ENCODE peak calls at places on chromosomes 5 and 9, in seven cellular contexts. A, K, D, I, U, C and M are unnamed samples.

GRCh38 chr9:93580654-93581380 is 4.4 kb downstream of the PHF2 start:
- DNase-seq in I (no peak), C (no peak), K (no peak), U (no peak), D (no peak), A (no peak), M (no peak)

GRCh38 chr9:136596630-136597031 is 50.8 kb upstream of the NOTCH1 start:
- DNase-seq in U (no peak), D (no peak), C (no peak), I (no peak), K (no peak), A (no peak), M (no peak)

GRCh38 chr9:112029921-112030444 is 133.4 kb downstream of the UGCG start:
- DNase-seq in K (no peak), C (no peak), I (peak), U (no peak), A (no peak), D (no peak), M (no peak)

GRCh38 chr9:84667571-84668203 is 1.8 kb upstream of the NTRK2 start:
- DNase-seq in K (peak), A (no peak), D (peak), U (no peak), I (no peak), C (no peak), M (peak)

GRCh38 chr9:137497921-137498719 is 39.0 kb upstream of the NSMF start:
- DNase-seq in K (no peak), I (no peak), D (no peak), A (no peak), U (no peak), C (no peak), M (no peak)

GRCh38 chr5:34598177-34598794 is 57.8 kb upstream of the RAI14 start:
- DNase-seq in I (no peak), C (no peak), U (no peak), D (peak), K (no peak), A (no peak), M (no peak)

GRCh38 chr5:73370620-73371583 is 77.7 kb downstream of the FOXD1 start:
- DNase-seq in I (no peak), A (no peak), K (no peak), C (no peak), D (peak), U (no peak), M (no peak)

GRCh38 chr9:89892053-89892419 is 287.2 kb downstream of the GADD45G start:
- DNase-seq in U (no peak), I (no peak), C (no peak), D (no peak), A (no peak), K (no peak), M (no peak)

GRCh38 chr5:123659006-123659405 is 147.0 kb downstream of the CSNK1G3 start:
- DNase-seq in A (no peak), D (peak), C (no peak), U (no peak), I (no peak), K (no peak), M (no peak)

GRCh38 chr5:168734119-168734518 is 155.0 kb upstream of the PANK3 start:
- DNase-seq in I (no peak), U (no peak), A (no peak), D (no peak), C (no peak), K (peak), M (no peak)

GRCh38 chr5:156411131-156411727 is 84.3 kb downstream of the SGCD start:
- DNase-seq in I (no peak), A (no peak), U (no peak), C (no peak), K (no peak), D (no peak), M (no peak)

GRCh38 chr9:2727966-2728613 is 10.8 kb downstream of the KCNV2 start:
- DNase-seq in C (no peak), I (no peak), K (peak), A (peak), U (no peak), D (peak), M (no peak)

GRCh38 chr5:133969654-133970324 is 1.4 kb upstream of the C5orf15 start:
- DNase-seq in D (no peak), K (no peak), A (peak), C (no peak), I (no peak), U (no peak), M (no peak)

GRCh38 chr5:133968057-133968993 is at the start of gene C5orf15:
- DNase-seq in A (peak), K (peak), U (peak), D (peak), I (peak), C (peak), M (peak)

GRCh38 chr5:133966090-133966489 is 2.3 kb downstream of the C5orf15 start:
- DNase-seq in U (no peak), C (no peak), I (no peak), A (no peak), D (no peak), K (no peak), M (no peak)

GRCh38 chr5:133967715-133968056 is 739 bp downstream of the C5orf15 start:
- DNase-seq in D (no peak), A (no peak), U (peak), I (no peak), C (no peak), K (peak), M (peak)

GRCh38 chr5:133967124-133967523 is 1.3 kb downstream of the C5orf15 start:
- DNase-seq in I (no peak), U (no peak), C (no peak), D (no peak), A (no peak), K (no peak), M (no peak)
- H3K27ac ChIP-seq in I (no peak), U (peak), C (peak), D (peak), A (no peak), K (peak), M (peak)

DNA sequence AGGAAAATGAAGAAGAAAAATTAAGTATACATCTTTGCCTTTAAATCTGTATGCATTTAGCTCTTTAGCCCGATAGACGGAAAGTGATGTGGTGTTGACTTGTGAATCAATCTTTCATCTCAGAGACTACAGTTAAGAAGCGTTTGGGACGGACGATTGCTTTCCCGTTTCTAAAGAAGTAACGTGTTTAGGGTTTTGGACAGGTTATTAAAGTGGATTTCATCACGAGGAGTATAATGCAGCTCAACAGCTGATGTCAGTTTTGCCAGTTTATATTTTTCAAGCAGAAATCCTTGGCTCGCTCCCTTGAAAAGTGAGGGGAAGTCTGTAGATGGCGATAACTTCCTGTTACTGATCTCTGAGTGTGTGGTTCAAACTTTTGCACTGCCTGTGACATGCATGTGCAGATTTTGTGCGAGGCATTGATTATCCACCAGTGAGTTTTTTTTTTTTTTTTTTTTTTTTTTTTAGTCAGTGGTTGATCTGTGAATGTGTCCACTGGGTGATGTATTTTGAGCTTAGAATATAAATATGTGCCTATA is 1.1 kb downstream of the ADCY2 start:
- DNase-seq in K (no peak), U (no peak), I (no peak), D (no peak), C (no peak), A (no peak), M (no peak)
- H3K4me3 ChIP-seq in K (peak), U (no peak), I (peak), D (no peak), C (peak), A (no peak), M (no peak)

GRCh38 chr5:160310910-160311295 is 1.5 kb downstream of the CCNJL start:
- DNase-seq in D (no peak), I (no peak), A (no peak), U (no peak), K (no peak), C (no peak), M (no peak)
- H3K27ac ChIP-seq in D (no peak), I (no peak), A (no peak), U (no peak), K (peak), C (no peak), M (no peak)

GRCh38 chr9:76218868-76219462 is 175.3 kb downstream of the RFK start:
- DNase-seq in K (no peak), D (no peak), A (no peak), I (no peak), U (no peak), C (no peak), M (no peak)

GRCh38 chr9:76221423-76221822 is 172.8 kb downstream of the RFK start:
- DNase-seq in K (no peak), A (no peak), C (no peak), I (no peak), U (no peak), D (no peak), M (no peak)

GRCh38 chr9:76219555-76220151 is 174.6 kb downstream of the RFK start:
- DNase-seq in K (no peak), D (peak), C (no peak), I (no peak), U (no peak), A (no peak), M (no peak)

GRCh38 chr9:76216161-76216649 is 178.0 kb downstream of the RFK start:
- DNase-seq in A (no peak), K (no peak), C (no peak), D (peak), I (no peak), U (no peak), M (no peak)

GRCh38 chr9:76218151-76218867 is 175.9 kb downstream of the RFK start:
- DNase-seq in K (no peak), U (no peak), A (no peak), D (no peak), C (no peak), I (no peak), M (no peak)
- H3K4me3 ChIP-seq in K (no peak), U (no peak), A (no peak), D (no peak), C (no peak), I (no peak), M (no peak)

DNA sequence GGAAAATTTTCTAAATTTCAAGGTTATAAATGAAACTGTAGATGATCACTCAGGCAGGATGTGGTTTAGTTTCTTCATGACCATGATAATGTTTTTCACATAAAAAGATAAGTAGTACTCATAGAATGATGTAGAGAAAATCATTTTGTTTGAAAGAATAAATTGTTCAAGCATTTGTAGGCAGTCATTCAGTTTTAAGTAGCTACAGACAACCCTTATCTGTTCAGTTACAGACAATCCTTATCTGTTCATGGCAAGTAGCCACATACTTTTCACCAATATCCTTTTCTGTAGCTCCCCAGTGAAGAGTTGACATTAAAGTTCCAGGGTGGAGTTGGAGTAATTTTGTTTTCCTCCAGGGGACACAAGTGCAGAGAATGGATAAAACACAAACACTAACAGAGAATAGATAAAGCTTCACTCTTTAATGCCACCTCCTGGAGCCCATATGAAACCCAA is 278.1 kb upstream of the TNC start:
- DNase-seq in K (no peak), C (no peak), I (no peak), D (peak), U (no peak), A (no peak), M (no peak)
- H3K27ac ChIP-seq in K (no peak), C (no peak), I (no peak), D (peak), U (no peak), A (no peak), M (no peak)

GRCh38 chr5:147450596-147450995 is 59.3 kb downstream of the DPYSL3 start:
- DNase-seq in I (no peak), U (no peak), A (no peak), K (no peak), C (no peak), D (no peak), M (no peak)

GRCh38 chr5:147453901-147454814 is 55.7 kb downstream of the DPYSL3 start:
- DNase-seq in C (peak), A (peak), D (peak), K (peak), I (peak), U (peak), M (peak)

GRCh38 chr5:147451125-147451524 is 58.7 kb downstream of the DPYSL3 start:
- DNase-seq in A (no peak), I (no peak), K (no peak), D (no peak), U (no peak), C (no peak), M (no peak)

GRCh38 chr5:147455321-147455720 is 54.5 kb downstream of the DPYSL3 start:
- DNase-seq in D (no peak), U (no peak), K (no peak), C (no peak), A (peak), I (no peak), M (no peak)

GRCh38 chr5:147452137-147452838 is 57.6 kb downstream of the DPYSL3 start:
- DNase-seq in K (no peak), C (no peak), D (no peak), A (no peak), U (no peak), I (peak), M (no peak)
- H3K4me3 ChIP-seq in K (peak), C (peak), D (peak), A (no peak), U (no peak), I (peak), M (no peak)

GRCh38 chr5:78792342-78793055 is 143.9 kb upstream of the LHFPL2 start:
- DNase-seq in D (no peak), A (peak), U (no peak), I (no peak), C (no peak), K (no peak), M (no peak)
- H3K27ac ChIP-seq in D (no peak), A (peak), U (no peak), I (no peak), C (no peak), K (no peak), M (no peak)

GRCh38 chr5:39201795-39202593 is 17.4 kb downstream of the FYB1 start:
- DNase-seq in A (no peak), C (no peak), K (no peak), I (no peak), U (no peak), D (no peak), M (no peak)

GRCh38 chr5:39201160-39201794 is 18.1 kb downstream of the FYB1 start:
- DNase-seq in I (no peak), K (no peak), U (no peak), A (no peak), C (no peak), D (no peak), M (no peak)

GRCh38 chr5:39203291-39203922 is 16.0 kb downstream of the FYB1 start:
- DNase-seq in K (no peak), D (no peak), I (no peak), C (no peak), U (no peak), A (no peak), M (no peak)

GRCh38 chr5:39203951-39204350 is 15.4 kb downstream of the FYB1 start:
- DNase-seq in C (no peak), A (no peak), D (no peak), U (no peak), K (no peak), I (no peak), M (no peak)

GRCh38 chr5:39202594-39203290 is 16.6 kb downstream of the FYB1 start:
- DNase-seq in I (no peak), K (no peak), A (no peak), U (peak), D (no peak), C (no peak), M (peak)
- H3K4me3 ChIP-seq in I (no peak), K (no peak), A (no peak), U (peak), D (no peak), C (no peak), M (peak)

DNA sequence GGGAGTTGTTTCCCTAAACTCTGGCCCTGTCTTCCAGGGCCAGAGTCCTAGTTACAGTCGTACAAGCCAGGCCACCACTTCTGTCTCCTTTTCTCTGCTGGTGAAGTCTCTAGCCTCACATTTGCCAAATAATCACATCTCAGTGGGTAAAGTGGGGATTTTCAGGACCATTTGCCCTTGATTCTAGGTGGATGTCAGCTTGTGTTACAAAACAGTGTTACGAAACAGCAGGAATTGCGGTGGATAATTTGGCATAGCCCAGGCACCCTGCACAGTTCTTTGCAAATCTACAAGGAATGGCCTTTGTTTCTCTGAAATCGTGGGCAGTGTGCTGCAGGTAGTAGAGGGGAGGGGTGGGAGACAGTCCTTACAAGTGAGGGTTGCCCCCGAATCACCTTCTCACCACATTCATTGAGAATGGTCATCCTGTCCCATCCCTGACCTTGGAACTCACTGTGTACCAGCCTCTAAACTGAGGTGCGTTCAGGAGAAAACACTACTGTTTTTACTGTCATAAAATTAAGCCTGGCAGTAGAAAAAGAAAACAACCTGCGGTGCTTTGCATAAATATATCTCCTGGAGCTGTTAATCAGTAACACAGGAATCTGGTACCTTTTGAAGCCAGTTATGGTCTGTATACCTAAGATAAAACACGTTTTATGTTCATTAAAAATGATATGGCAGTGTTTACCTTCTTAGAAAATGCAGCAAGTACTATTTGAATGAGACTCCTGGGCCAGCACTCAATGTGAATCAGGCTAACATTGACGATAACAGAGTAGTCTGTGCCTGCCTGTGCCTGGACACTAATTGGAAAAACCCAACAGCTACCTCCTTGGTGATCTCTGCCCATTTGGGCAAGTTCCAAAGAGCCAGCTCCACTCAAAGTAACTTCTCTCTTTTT is 44.3 kb downstream of the CYSTM1 start:
- DNase-seq in D (no peak), U (no peak), I (no peak), K (no peak), A (no peak), C (no peak), M (no peak)
- H3K27ac ChIP-seq in D (no peak), U (peak), I (no peak), K (peak), A (no peak), C (peak), M (no peak)

DNA sequence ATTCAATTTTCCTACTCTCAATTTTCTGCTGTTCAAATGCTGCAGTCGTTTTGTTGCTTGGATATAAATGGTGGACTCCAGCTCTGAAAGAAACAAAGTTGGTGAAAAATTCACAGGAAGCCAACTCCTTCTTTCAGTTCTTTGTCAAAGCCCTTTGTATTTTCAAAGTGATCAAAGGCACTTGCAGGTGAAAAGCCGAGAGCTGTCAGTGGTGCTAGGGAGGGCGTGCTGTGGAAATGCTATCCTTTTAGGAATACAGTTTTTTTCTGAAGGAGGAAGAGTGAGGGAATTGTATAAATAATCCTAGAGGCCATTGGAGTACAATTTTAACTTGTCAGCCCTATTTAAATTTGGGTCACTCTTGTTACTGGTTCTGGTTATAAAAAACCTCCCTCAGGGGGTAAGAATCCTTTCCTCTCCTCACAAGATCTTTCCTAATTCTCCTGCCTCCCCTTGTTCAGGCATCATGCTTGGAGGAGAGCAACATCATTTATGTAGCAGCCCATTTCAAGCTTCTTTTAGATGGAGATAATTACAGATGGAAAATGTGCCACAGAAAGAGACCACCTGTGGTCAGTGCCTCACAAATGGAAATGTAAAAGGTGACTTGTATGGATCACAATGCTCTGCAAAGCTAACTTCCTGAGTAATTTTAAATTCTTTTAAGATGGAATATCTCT is 62.5 kb upstream of the GHR start:
- DNase-seq in A (no peak), U (no peak), C (no peak), K (no peak), I (peak), D (no peak), M (no peak)
- H3K4me3 ChIP-seq in A (no peak), U (no peak), C (no peak), K (no peak), I (no peak), D (no peak), M (no peak)